ENCODE peak calls at places on chromosome 21, in eight cellular contexts. Y, B, I, L, S, V, C and N are unnamed samples.

GRCh38 chr21:45971487-45972352 is 9.8 kb upstream of the COL6A1 start:
- DNase-seq in S (peak; percentile 36), C (peak; percentile 97), V (no peak), L (no peak), I (no peak), Y (no peak), B (no peak), N (no peak)

GRCh38 chr21:25790122-25790951 is 55.6 kb downstream of the GABPA start:
- DNase-seq in I (peak; percentile 90), S (peak; percentile 71), V (peak; percentile 26), Y (peak; percentile 36), B (peak; percentile 31), L (peak; percentile 46), C (peak; percentile 70), N (no peak)

GRCh38 chr21:19767546-19767945 is 1230.7 kb upstream of the NCAM2 start:
- DNase-seq in Y (no peak), S (peak; percentile 70), I (no peak), V (no peak), B (no peak), L (no peak), C (no peak), N (no peak)

GRCh38 chr21:43969115-43969444 is 43.0 kb upstream of the TRAPPC10 start:
- DNase-seq in I (no peak), C (no peak), L (no peak), V (no peak), B (no peak), S (no peak), Y (no peak), N (no peak)

GRCh38 chr21:27129215-27129614 is 162.3 kb upstream of the ADAMTS5 start:
- DNase-seq in L (no peak), Y (no peak), V (no peak), B (no peak), I (no peak), C (no peak), S (no peak), N (no peak)

GRCh38 chr21:24265987-24266386 is 1341.3 kb downstream of the MRPL39 start:
- DNase-seq in V (no peak), S (no peak), B (no peak), C (no peak), I (no peak), L (no peak), Y (no peak), N (no peak)

GRCh38 chr21:36589352-36589971 is 109.5 kb upstream of the SIM2 start:
- DNase-seq in Y (no peak), S (peak; percentile 56), L (no peak), I (peak; percentile 34), B (no peak), C (peak; percentile 8), V (peak; percentile 41), N (peak; percentile 48)

GRCh38 chr21:31732538-31732864 is 583 bp upstream of the SCAF4 start:
- DNase-seq in I (no peak), Y (no peak), C (no peak), L (no peak), V (no peak), B (no peak), S (no peak), N (no peak)

GRCh38 chr21:41612674-41613250 is 104.8 kb upstream of the TMPRSS2 start:
- DNase-seq in B (peak; percentile 44), I (no peak), S (peak; percentile 79), C (peak; percentile 97), Y (peak; percentile 24), L (peak; percentile 12), V (peak; percentile 96), N (peak; percentile 63)

GRCh38 chr21:42093991-42094417 is 22.9 kb downstream of the UMODL1 start:
- DNase-seq in C (peak; percentile 87), B (peak; percentile 93), Y (no peak), L (no peak), S (peak; percentile 90), V (peak; percentile 92), I (peak; percentile 94), N (no peak)

GRCh38 chr21:14383596-14384210 is 757 bp upstream of the HSPA13 start:
- DNase-seq in C (no peak), B (peak; percentile 7), I (peak; percentile 62), S (no peak), L (no peak), Y (peak; percentile 79), V (no peak), N (no peak)